ENCODE peak calls at places on chromosomes 6 and 20, in five cellular contexts. One of them, this sample, is unnamed.
A peak's percentile ranks its signal among the peaks of the same experiment; 100 is the strongest.

GRCh38 chr6:90351696-90352095 is 55.1 kb upstream of the BACH2 start:
- DNase-seq in GM12878: no peak
- DNase-seq in HepG2: no peak
- DNase-seq in K562: no peak
- DNase-seq in HCT116: no peak
- DNase-seq in this sample: no peak

GRCh38 chr6:13813011-13813410 is 1.3 kb downstream of the MCUR1 start:
- DNase-seq in HCT116: no peak
- DNase-seq in K562: peak; percentile 18
- DNase-seq in GM12878: no peak
- DNase-seq in HepG2: no peak
- DNase-seq in this sample: no peak

GRCh38 chr20:21145424-21145823 is 19.5 kb downstream of the KIZ start:
- DNase-seq in K562: no peak
- DNase-seq in GM12878: no peak
- DNase-seq in HepG2: no peak
- DNase-seq in HCT116: no peak
- DNase-seq in this sample: no peak

GRCh38 chr6:26401987-26402658 is at the start of gene BTN3A1:
- DNase-seq in K562: peak; percentile 77
- DNase-seq in HCT116: peak; percentile 41
- DNase-seq in HepG2: peak; percentile 81
- DNase-seq in GM12878: peak; percentile 81
- DNase-seq in this sample: no peak

GRCh38 chr20:3071610-3072529 is at the start of gene OXT:
- DNase-seq in GM12878: no peak
- DNase-seq in HepG2: no peak
- DNase-seq in K562: no peak
- DNase-seq in HCT116: no peak
- DNase-seq in this sample: no peak

GRCh38 chr6:63640062-63640461 is 4.5 kb downstream of the PHF3 start:
- DNase-seq in HepG2: no peak
- DNase-seq in GM12878: no peak
- DNase-seq in HCT116: no peak
- DNase-seq in K562: no peak
- DNase-seq in this sample: no peak

GRCh38 chr6:1629316-1629715 is 19.6 kb downstream of the FOXC1 start:
- DNase-seq in HCT116: no peak
- DNase-seq in GM12878: no peak
- DNase-seq in K562: no peak
- DNase-seq in HepG2: no peak
- DNase-seq in this sample: no peak

GRCh38 chr20:953742-954141 is 37.6 kb upstream of the ANGPT4 start:
- DNase-seq in HCT116: peak; percentile 48
- DNase-seq in GM12878: no peak
- DNase-seq in K562: peak; percentile 10
- DNase-seq in HepG2: no peak
- DNase-seq in this sample: no peak

GRCh38 chr6:125867483-125867935 is 76.7 kb downstream of the NCOA7 start:
- DNase-seq in HCT116: peak; percentile 47
- DNase-seq in HepG2: peak; percentile 24
- DNase-seq in GM12878: no peak
- DNase-seq in K562: no peak
- DNase-seq in this sample: peak; percentile 53

GRCh38 chr20:5402903-5403531 is 86.3 kb upstream of the PROKR2 start:
- DNase-seq in K562: peak; percentile 30
- DNase-seq in HepG2: peak; percentile 62
- DNase-seq in GM12878: no peak
- DNase-seq in HCT116: no peak
- DNase-seq in this sample: peak; percentile 74

DNA sequence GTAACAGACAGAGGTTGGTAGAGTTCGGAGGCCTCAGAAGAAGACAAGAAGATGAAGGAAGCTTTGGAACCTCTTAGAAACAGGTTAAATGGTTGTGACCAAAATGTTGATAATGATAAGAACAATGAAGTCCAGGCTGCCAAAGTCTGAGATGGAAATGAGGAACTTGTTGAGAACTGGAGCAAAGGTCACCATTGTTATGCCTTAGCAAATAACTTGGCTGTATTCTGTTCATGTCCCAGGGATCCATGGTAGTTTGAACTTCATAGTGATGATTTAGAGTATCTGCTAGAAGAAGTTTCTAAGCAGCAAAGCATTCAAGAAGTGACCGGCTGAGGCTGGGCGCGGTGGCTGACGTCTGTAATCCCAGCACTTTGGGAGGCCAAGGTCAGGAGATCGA is 11.1 kb upstream of the LSM14B start:
- DNase-seq in GM12878: no peak
- DNase-seq in HepG2: no peak
- DNase-seq in HCT116: no peak
- DNase-seq in K562: no peak
- DNase-seq in this sample: no peak
- TF ChIP-seq POLR2A in GM12878: no peak
- TF ChIP-seq POLR2A in HepG2: no peak
- TF ChIP-seq POLR2A in HCT116: no peak
- TF ChIP-seq POLR2A in K562: no peak
- TF ChIP-seq POLR2A in this sample: no peak

GRCh38 chr20:25248501-25249172 is 752 bp downstream of the PYGB start:
- DNase-seq in HepG2: no peak
- DNase-seq in HCT116: no peak
- DNase-seq in K562: peak; percentile 30
- DNase-seq in GM12878: no peak
- DNase-seq in this sample: no peak
- TF ChIP-seq ATF3 in HepG2: no peak
- TF ChIP-seq ATF3 in HCT116: no peak
- TF ChIP-seq ATF3 in K562: no peak
- TF ChIP-seq ATF3 in GM12878: no peak
- TF ChIP-seq ATF3 in this sample: no peak

GRCh38 chr20:62838511-62838910 is 21.7 kb downstream of the COL9A3 start:
- DNase-seq in GM12878: no peak
- DNase-seq in HepG2: no peak
- DNase-seq in HCT116: no peak
- DNase-seq in K562: no peak
- DNase-seq in this sample: no peak

GRCh38 chr20:62837091-62837490 is 20.2 kb downstream of the COL9A3 start:
- DNase-seq in K562: no peak
- DNase-seq in HepG2: no peak
- DNase-seq in HCT116: no peak
- DNase-seq in GM12878: no peak
- DNase-seq in this sample: no peak

GRCh38 chr20:62835931-62836861 is 19.3 kb downstream of the COL9A3 start:
- DNase-seq in HepG2: no peak
- DNase-seq in K562: no peak
- DNase-seq in HCT116: no peak
- DNase-seq in GM12878: no peak
- DNase-seq in this sample: no peak

GRCh38 chr20:62839261-62839660 is 22.4 kb downstream of the TCFL5 start:
- DNase-seq in HCT116: no peak
- DNase-seq in HepG2: no peak
- DNase-seq in GM12878: no peak
- DNase-seq in K562: no peak
- DNase-seq in this sample: no peak

GRCh38 chr20:62837790-62838458 is 21.1 kb downstream of the COL9A3 start:
- DNase-seq in K562: no peak
- DNase-seq in GM12878: no peak
- DNase-seq in HCT116: no peak
- DNase-seq in HepG2: peak; percentile 68
- DNase-seq in this sample: no peak
- TF ChIP-seq POLR2A in K562: no peak
- TF ChIP-seq POLR2A in GM12878: no peak
- TF ChIP-seq POLR2A in HCT116: no peak
- TF ChIP-seq POLR2A in HepG2: no peak
- TF ChIP-seq POLR2A in this sample: no peak

DNA sequence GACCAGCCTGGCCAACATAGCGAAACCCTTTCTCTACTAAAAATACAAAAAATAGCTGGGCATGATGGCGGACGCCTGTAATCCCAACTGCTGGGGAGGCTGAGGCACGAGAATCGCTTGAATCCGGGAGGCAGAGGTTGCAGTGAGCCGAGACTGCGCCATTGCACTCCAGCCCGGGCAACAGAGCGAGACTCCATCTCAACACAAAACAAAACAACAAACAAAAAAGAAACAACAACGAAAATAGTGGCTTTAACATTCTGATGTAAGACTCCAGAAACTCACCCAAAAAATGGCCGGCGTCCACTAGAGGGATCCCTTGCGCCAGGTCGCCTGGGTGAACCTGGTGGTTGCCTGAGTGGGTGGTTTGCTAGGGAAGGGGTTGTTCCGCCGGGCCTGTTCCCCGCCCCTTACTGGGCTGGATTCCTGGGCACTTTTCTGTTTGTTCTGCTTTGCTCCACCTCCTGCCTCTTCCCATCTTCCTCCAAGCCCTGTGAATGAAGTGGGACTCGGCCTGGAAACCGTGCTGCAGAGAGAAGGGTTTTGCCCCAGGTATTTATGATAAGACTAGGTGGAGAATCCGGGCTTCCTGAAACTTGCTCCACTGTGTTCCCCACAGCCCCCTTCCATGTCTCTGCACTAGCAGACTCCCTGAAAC is 1.5 kb downstream of the PABPC1L start:
- DNase-seq in HCT116: peak; percentile 69
- DNase-seq in GM12878: no peak
- DNase-seq in HepG2: peak; percentile 96
- DNase-seq in K562: peak; percentile 89
- DNase-seq in this sample: peak; percentile 90
- TF ChIP-seq ATF3 in HCT116: no peak
- TF ChIP-seq ATF3 in GM12878: no peak
- TF ChIP-seq ATF3 in HepG2: no peak
- TF ChIP-seq ATF3 in K562: peak; percentile 78
- TF ChIP-seq ATF3 in this sample: no peak

DNA sequence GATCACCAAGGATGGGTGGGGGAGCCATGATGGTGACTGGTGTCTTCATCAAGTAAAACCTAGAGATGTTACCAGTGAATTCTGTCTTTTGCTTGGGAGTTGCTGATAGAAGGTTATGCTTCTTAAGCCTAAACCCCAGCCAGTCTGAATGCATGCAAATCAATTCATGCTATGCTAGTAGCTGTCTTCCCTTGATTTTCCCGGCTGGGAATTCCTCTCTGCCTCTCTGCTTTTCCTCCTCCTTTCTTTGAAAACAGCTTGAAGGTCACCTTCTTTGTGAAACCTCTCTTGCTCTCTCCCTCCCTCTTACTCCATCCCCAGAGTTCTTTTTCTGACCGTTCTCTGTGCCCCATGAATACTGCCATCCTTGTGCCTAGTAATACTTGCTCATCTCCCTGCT is 58.9 kb downstream of the TMEM200A start:
- DNase-seq in HCT116: no peak
- DNase-seq in GM12878: no peak
- DNase-seq in HepG2: no peak
- DNase-seq in K562: no peak
- DNase-seq in this sample: no peak
- TF ChIP-seq POLR2A in HCT116: no peak
- TF ChIP-seq POLR2A in GM12878: no peak
- TF ChIP-seq POLR2A in HepG2: no peak
- TF ChIP-seq POLR2A in K562: no peak
- TF ChIP-seq POLR2A in this sample: no peak

GRCh38 chr20:50980071-50980681 is 21.6 kb downstream of the MOCS3 start:
- DNase-seq in HCT116: no peak
- DNase-seq in HepG2: peak; percentile 64
- DNase-seq in K562: no peak
- DNase-seq in GM12878: no peak
- DNase-seq in this sample: no peak
- TF ChIP-seq ATF3 in HCT116: no peak
- TF ChIP-seq ATF3 in HepG2: peak; percentile 56
- TF ChIP-seq ATF3 in K562: peak; percentile 97
- TF ChIP-seq ATF3 in GM12878: no peak
- TF ChIP-seq ATF3 in this sample: no peak

DNA sequence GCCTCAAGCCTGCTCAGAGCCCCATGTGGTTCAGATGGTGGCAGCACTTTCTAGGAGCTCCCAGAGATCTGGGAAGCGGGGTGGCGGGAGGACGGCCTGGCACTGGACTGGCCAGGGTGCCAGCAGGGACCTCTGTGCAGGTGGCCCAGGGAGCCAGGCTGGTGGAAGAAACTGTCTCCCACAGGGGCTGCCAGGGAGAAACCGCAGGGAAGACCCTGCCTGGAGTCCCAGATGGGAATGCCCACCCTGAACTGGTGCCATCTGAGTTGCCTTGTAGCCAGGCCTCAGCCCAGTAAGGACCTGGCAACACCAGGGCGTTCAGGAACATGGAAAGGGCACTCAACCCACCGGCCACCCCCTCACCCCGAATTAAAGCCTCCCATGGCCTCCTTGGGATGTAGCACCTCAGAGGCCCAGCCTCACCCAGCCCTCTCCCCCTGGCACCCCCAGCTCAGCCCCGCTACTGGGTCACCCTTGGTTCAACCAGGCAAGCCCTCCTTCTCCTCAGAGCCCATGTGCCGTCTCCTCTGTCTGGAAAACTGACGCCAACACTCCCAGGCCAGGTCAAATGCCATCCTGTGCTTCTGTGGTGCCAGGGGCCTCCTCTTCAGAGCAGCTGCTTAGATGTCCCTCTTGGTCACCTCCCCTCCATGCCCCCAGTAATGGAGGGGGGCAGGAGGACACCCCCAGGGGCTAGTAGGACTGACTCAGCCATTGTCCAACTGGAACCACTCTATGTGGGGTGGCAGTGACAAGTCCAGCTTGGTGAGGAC is 5.9 kb upstream of the C20orf144 start:
- DNase-seq in K562: no peak
- DNase-seq in HepG2: no peak
- DNase-seq in GM12878: no peak
- DNase-seq in HCT116: no peak
- DNase-seq in this sample: no peak
- TF ChIP-seq POLR2A in K562: peak; percentile 22
- TF ChIP-seq POLR2A in HepG2: no peak
- TF ChIP-seq POLR2A in GM12878: no peak
- TF ChIP-seq POLR2A in HCT116: no peak
- TF ChIP-seq POLR2A in this sample: no peak

This sample was measured in H1.